ENCODE peak calls at places on chromosomes 4 and X, in nine cellular contexts. F, N, Q, P, Z, V, M, W and S are unnamed samples.

GRCh38 chr4:142850478-142850877 is 4.4 kb upstream of the INPP4B start:
- DNase-seq in V (no peak), Z (no peak), F (no peak), M (no peak), P (no peak), N (no peak), W (no peak), Q (peak; percentile 18), S (no peak)

GRCh38 chr4:15654556-15655222 is 468 bp downstream of the FBXL5 start:
- DNase-seq in V (peak; percentile 58), F (peak; percentile 81), Q (no peak), Z (peak; percentile 44), M (peak; percentile 70), N (peak; percentile 59), W (peak; percentile 21), P (peak; percentile 55), S (peak; percentile 69)

GRCh38 chrX:67893931-67894330 is 350.1 kb downstream of the AR start:
- DNase-seq in V (no peak), W (no peak), Z (no peak), Q (no peak), P (no peak), F (no peak), N (no peak), M (no peak), S (no peak)

GRCh38 chr4:85496933-85497332 is 22.0 kb downstream of the ARHGAP24 start:
- DNase-seq in M (no peak), N (no peak), V (no peak), Q (no peak), P (no peak), W (no peak), Z (no peak), F (no peak), S (no peak)

GRCh38 chr4:128468485-128468989 is 180.9 kb upstream of the PGRMC2 start:
- DNase-seq in N (peak; percentile 67), W (no peak), Z (peak; percentile 65), M (no peak), Q (no peak), F (no peak), V (peak; percentile 49), P (peak; percentile 56), S (peak; percentile 73)

GRCh38 chr4:69214716-69215115 is at the start of gene UGT2B11:
- DNase-seq in M (no peak), W (no peak), Q (no peak), N (no peak), Z (no peak), V (no peak), F (no peak), P (no peak), S (no peak)

GRCh38 chr4:13530823-13531608 is 13.3 kb downstream of the NKX3-2 start:
- DNase-seq in M (no peak), F (no peak), Z (no peak), V (no peak), P (no peak), W (no peak), Q (no peak), N (no peak), S (no peak)

GRCh38 chr4:124135409-124135813 is 577.1 kb downstream of the ANKRD50 start:
- DNase-seq in Q (no peak), M (no peak), N (no peak), V (no peak), F (no peak), W (no peak), P (no peak), Z (no peak), S (no peak)

GRCh38 chr4:140211693-140212092 is 57.7 kb upstream of the MAML3 start:
- DNase-seq in W (no peak), N (no peak), V (no peak), Z (no peak), F (no peak), M (no peak), Q (no peak), P (no peak), S (no peak)

GRCh38 chr4:25441519-25442117 is 64.6 kb downstream of the ANAPC4 start:
- DNase-seq in M (peak; percentile 57), Q (peak; percentile 52), F (peak; percentile 53), Z (peak; percentile 64), W (peak; percentile 18), N (peak; percentile 57), P (peak; percentile 49), V (peak; percentile 31), S (peak; percentile 81)

GRCh38 chrX:22748093-22748999 is 251.4 kb upstream of the DDX53 start:
- DNase-seq in P (peak; percentile 5), M (no peak), Z (peak; percentile 23), F (no peak), W (peak; percentile 6), V (peak; percentile 26), Q (peak; percentile 19), N (peak; percentile 35), S (peak; percentile 27)

GRCh38 chr4:105902550-105903262 is 7.4 kb downstream of the NPNT start:
- DNase-seq in V (no peak), Z (no peak), M (no peak), Q (no peak), N (no peak), P (no peak), F (no peak), W (no peak), S (no peak)

GRCh38 chr4:8238061-8238511 is 31.5 kb upstream of the HTRA3 start:
- DNase-seq in N (peak; percentile 67), M (no peak), Q (no peak), W (no peak), V (no peak), F (no peak), Z (no peak), P (no peak), S (no peak)

GRCh38 chr4:140344621-140345020 is 28.8 kb upstream of the SCOC start:
- DNase-seq in Z (peak; percentile 43), W (no peak), V (no peak), F (no peak), N (no peak), Q (no peak), M (no peak), P (no peak), S (no peak)

GRCh38 chr4:156476359-156476758 is 495.2 kb downstream of the PDGFC start:
- DNase-seq in W (peak; percentile 1), F (no peak), P (no peak), V (no peak), N (no peak), M (no peak), Z (no peak), Q (peak; percentile 51), S (no peak)

DNA sequence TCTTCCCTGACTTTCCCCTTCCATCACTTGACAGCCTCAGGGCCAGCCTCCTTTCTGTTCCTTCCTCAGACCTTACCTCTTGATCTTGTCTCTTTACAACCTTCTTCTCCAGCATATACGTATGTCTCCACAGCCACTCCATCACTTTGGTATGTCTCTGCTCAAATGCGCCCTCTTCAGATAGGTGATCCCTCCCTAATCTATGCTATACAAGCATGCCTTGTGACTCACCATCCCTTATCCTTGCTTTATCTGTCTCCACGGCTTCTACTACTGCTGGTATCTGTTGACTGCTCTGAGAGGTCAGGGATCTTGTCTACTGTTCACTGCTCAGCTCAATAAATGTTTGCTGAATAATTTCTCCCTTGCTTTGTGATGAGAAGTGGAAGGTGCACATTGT is 9.0 kb downstream of the ARAP2 start:
- DNase-seq in W (no peak), F (no peak), M (no peak), Z (no peak), N (no peak), Q (no peak), V (no peak), P (no peak), S (no peak)
- TF ChIP-seq POLR2A in W (no peak), F (no peak), M (no peak), Z (no peak), N (no peak), Q (no peak), V (no peak), P (no peak), S (no peak)

GRCh38 chr4:56406151-56406550 is 18.9 kb upstream of the AASDH start:
- DNase-seq in F (no peak), W (no peak), Z (no peak), Q (no peak), M (no peak), N (no peak), V (no peak), P (no peak), S (no peak)

GRCh38 chr4:56408978-56409377 is 21.7 kb upstream of the AASDH start:
- DNase-seq in W (no peak), P (no peak), Z (no peak), F (no peak), Q (no peak), N (no peak), V (no peak), M (no peak), S (no peak)

GRCh38 chr4:56414135-56414675 is 21.2 kb downstream of the PPAT start:
- DNase-seq in F (no peak), M (no peak), W (no peak), Z (no peak), P (no peak), Q (no peak), N (no peak), V (no peak), S (no peak)

GRCh38 chr4:56405016-56405415 is 17.7 kb upstream of the AASDH start:
- DNase-seq in Q (no peak), Z (no peak), N (no peak), P (no peak), W (no peak), M (no peak), F (no peak), V (no peak), S (no peak)

GRCh38 chr4:56410247-56410646 is 23.0 kb upstream of the AASDH start:
- DNase-seq in W (peak; percentile 47), V (peak; percentile 59), M (no peak), P (peak; percentile 77), Q (peak; percentile 89), Z (peak; percentile 91), N (peak; percentile 17), F (no peak), S (peak; percentile 76)
- TF ChIP-seq POLR2A in W (no peak), V (no peak), M (no peak), P (no peak), Q (no peak), Z (no peak), N (no peak), F (no peak), S (no peak)

GRCh38 chr4:17636696-17637351 is 22.4 kb downstream of the MED28 start:
- DNase-seq in M (peak; percentile 84), V (peak; percentile 75), F (peak; percentile 86), Z (peak; percentile 74), P (peak; percentile 61), Q (peak; percentile 36), W (peak; percentile 43), N (peak; percentile 77), S (peak; percentile 83)
- TF ChIP-seq POLR2A in M (no peak), V (no peak), F (no peak), Z (no peak), P (no peak), Q (no peak), W (no peak), N (no peak), S (no peak)

DNA sequence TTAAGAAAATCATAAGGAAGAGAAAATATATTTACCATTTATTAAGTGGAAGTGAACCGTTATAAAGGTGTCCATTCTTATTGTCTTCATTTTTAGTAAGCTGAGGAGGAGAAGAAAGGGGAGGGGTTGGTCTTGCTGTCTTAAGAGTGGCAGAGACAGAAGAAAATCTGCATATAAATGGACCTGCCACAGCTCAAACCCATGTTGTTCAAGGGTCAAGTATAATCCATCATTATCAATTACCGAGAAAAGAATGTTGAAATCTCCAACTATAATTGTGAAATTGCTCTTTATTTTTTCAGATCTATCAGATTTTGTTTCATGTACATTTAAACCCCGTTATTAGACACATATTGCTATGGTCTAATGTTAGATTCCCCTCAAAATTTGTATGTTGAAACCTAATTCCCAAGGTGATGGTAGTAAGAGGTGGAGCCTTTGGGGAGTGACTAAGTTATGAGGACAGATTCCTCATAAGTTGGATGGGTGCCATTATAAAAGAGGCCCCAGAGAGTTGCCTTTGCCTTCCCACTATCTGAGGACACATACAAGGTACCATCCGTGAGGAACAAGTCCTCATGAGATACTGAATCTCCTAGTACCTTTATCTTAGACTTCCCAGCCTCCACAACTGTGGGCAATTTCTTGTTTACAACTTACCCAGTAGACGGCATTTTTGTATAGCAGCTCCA is 58.5 kb upstream of the SMAD1 start:
- DNase-seq in N (no peak), M (no peak), W (no peak), V (no peak), Q (no peak), P (no peak), Z (no peak), F (no peak), S (no peak)
- TF ChIP-seq POLR2A in N (no peak), M (no peak), W (no peak), V (no peak), Q (no peak), P (no peak), Z (no peak), F (no peak), S (no peak)